ENCODE peak calls at places on chromosomes 11 and 22, in seven cellular contexts. E is GM12878, Z is HCT116, J is K562, X is H1, G is HepG2, Q is SK-N-SH. N is an unnamed sample.

GRCh38 chr22:42635531-42635930 is 4.9 kb downstream of the ATP5MGL start:
- DNase-seq in E (no peak), Z (peak), J (no peak), X (no peak), G (no peak), Q (no peak), N (no peak)

GRCh38 chr11:130216591-130217132 is 57.1 kb downstream of the ST14 start:
- DNase-seq in E (no peak), Z (no peak), J (no peak), X (peak), G (no peak), Q (no peak), N (no peak)

GRCh38 chr11:10122337-10123197 is 171.5 kb downstream of the SBF2 start:
- DNase-seq in E (no peak), Z (peak), J (no peak), X (no peak), G (no peak), Q (no peak), N (peak)

GRCh38 chr11:129372609-129373488 is 2.8 kb upstream of the BARX2 start:
- DNase-seq in E (no peak), Z (no peak), J (no peak), X (peak), G (no peak), Q (peak), N (no peak)

GRCh38 chr11:118205979-118206611 is 18.7 kb downstream of the JAML start:
- DNase-seq in E (no peak), Z (no peak), J (no peak), X (no peak), G (no peak), Q (no peak), N (no peak)

GRCh38 chr11:130261546-130261945 is 53.2 kb downstream of the ZBTB44 start:
- DNase-seq in E (no peak), Z (no peak), J (no peak), X (no peak), G (no peak), Q (no peak), N (no peak)

GRCh38 chr11:62726156-62727006 is 876 bp downstream of the HNRNPUL2 start:
- DNase-seq in E (no peak), Z (no peak), J (peak), X (no peak), G (no peak), Q (no peak), N (peak)

GRCh38 chr22:38963872-38964271 is 6.5 kb downstream of the APOBEC3A start:
- DNase-seq in E (no peak), Z (no peak), J (peak), X (no peak), G (peak), Q (no peak), N (no peak)

GRCh38 chr11:101442936-101443521 is 140.8 kb downstream of the TRPC6 start:
- DNase-seq in E (no peak), Z (no peak), J (no peak), X (no peak), G (no peak), Q (no peak), N (peak)

GRCh38 chr11:121318848-121319834 is 26.6 kb downstream of the SC5D start:
- DNase-seq in E (no peak), Z (peak), J (no peak), X (no peak), G (peak), Q (peak), N (peak)

GRCh38 chr11:18540207-18541009 is 13.7 kb upstream of the TSG101 start:
- DNase-seq in E (no peak), Z (no peak), J (no peak), X (no peak), G (peak), Q (peak), N (peak)

GRCh38 chr11:103673773-103674172 is 362.7 kb upstream of the DDI1 start:
- DNase-seq in E (no peak), Z (no peak), J (no peak), X (no peak), G (no peak), Q (no peak), N (no peak)

GRCh38 chr22:26476705-26477340 is 6.8 kb downstream of the HPS4 start:
- DNase-seq in E (no peak), Z (no peak), J (no peak), X (no peak), G (peak), Q (no peak), N (no peak)

GRCh38 chr11:119372260-119373058 is 9.0 kb downstream of the USP2 start:
- DNase-seq in E (no peak), Z (no peak), J (no peak), X (no peak), G (no peak), Q (no peak), N (no peak)

GRCh38 chr11:77842451-77843121 is 21.6 kb downstream of the AAMDC start:
- DNase-seq in E (no peak), Z (no peak), J (no peak), X (no peak), G (no peak), Q (no peak), N (no peak)

GRCh38 chr11:134665571-134666268 is 253.7 kb upstream of the B3GAT1 start:
- DNase-seq in E (no peak), Z (no peak), J (no peak), X (peak), G (no peak), Q (no peak), N (peak)

GRCh38 chr11:12125609-12126149 is 15.3 kb downstream of the MICAL2 start:
- DNase-seq in E (no peak), Z (peak), J (no peak), X (no peak), G (no peak), Q (no peak), N (no peak)

GRCh38 chr22:19876314-19876940 is 21.8 kb upstream of the GNB1L start:
- DNase-seq in E (no peak), Z (no peak), J (no peak), X (peak), G (no peak), Q (peak), N (no peak)

GRCh38 chr11:3014314-3014938 is 22.3 kb upstream of the NAP1L4 start:
- DNase-seq in E (no peak), Z (no peak), J (no peak), X (no peak), G (no peak), Q (no peak), N (no peak)

GRCh38 chr22:20749453-20749852 is 24.5 kb upstream of the SERPIND1 start:
- DNase-seq in E (no peak), Z (no peak), J (no peak), X (no peak), G (no peak), Q (no peak), N (no peak)

GRCh38 chr11:94849836-94850235 is 81.7 kb downstream of the AMOTL1 start:
- DNase-seq in E (no peak), Z (no peak), J (no peak), X (no peak), G (no peak), Q (no peak), N (no peak)

GRCh38 chr22:19495562-19496323 is 16.0 kb downstream of the CDC45 start:
- DNase-seq in E (no peak), Z (no peak), J (no peak), X (no peak), G (peak), Q (no peak), N (peak)

GRCh38 chr11:6298605-6299004 is 21.7 kb downstream of the CAVIN3 start:
- DNase-seq in E (no peak), Z (peak), J (no peak), X (peak), G (peak), Q (peak), N (peak)

GRCh38 chr11:84358034-84358433 is 1071.9 kb upstream of the CCDC90B start:
- DNase-seq in E (no peak), Z (no peak), J (no peak), X (no peak), G (no peak), Q (no peak), N (no peak)

GRCh38 chr11:69686856-69687255 is 11.7 kb upstream of the LTO1 start:
- DNase-seq in E (no peak), Z (no peak), J (no peak), X (no peak), G (no peak), Q (no peak), N (no peak)

GRCh38 chr11:120212926-120213325 is 2.1 kb downstream of the OAF start:
- DNase-seq in E (no peak), Z (no peak), J (no peak), X (no peak), G (no peak), Q (no peak), N (no peak)

GRCh38 chr11:80958414-80958813 is 1517.6 kb upstream of the TENM4 start:
- DNase-seq in E (no peak), Z (no peak), J (no peak), X (no peak), G (no peak), Q (no peak), N (no peak)

GRCh38 chr11:69801513-69802335 is 17.5 kb downstream of the FGF3 start:
- DNase-seq in E (no peak), Z (peak), J (peak), X (peak), G (peak), Q (peak), N (peak)

GRCh38 chr22:27046126-27046525 is 388.7 kb downstream of the MIAT start:
- DNase-seq in E (no peak), Z (no peak), J (no peak), X (no peak), G (no peak), Q (peak), N (peak)

GRCh38 chr11:18235394-18235926 is 1.1 kb downstream of the SAA4 start:
- DNase-seq in E (no peak), Z (no peak), J (no peak), X (no peak), G (no peak), Q (no peak), N (no peak)

GRCh38 chr11:88174627-88175003 is 628 bp downstream of the RAB38 start:
- DNase-seq in E (no peak), Z (peak), J (no peak), X (no peak), G (no peak), Q (no peak), N (peak)

GRCh38 chr11:129698212-129698611 is 117.4 kb upstream of the TMEM45B start:
- DNase-seq in E (no peak), Z (no peak), J (no peak), X (no peak), G (no peak), Q (no peak), N (no peak)

GRCh38 chr11:86152006-86152862 is 83.3 kb upstream of the PICALM start:
- DNase-seq in E (no peak), Z (no peak), J (no peak), X (no peak), G (no peak), Q (no peak), N (no peak)

GRCh38 chr22:49966716-49967332 is 6.3 kb downstream of the PIM3 start:
- DNase-seq in E (no peak), Z (no peak), J (peak), X (peak), G (peak), Q (peak), N (no peak)
- TF ChIP-seq JUND in E (no peak), Z (no peak), J (no peak), X (no peak), G (no peak), Q (no peak), N (no peak)

DNA sequence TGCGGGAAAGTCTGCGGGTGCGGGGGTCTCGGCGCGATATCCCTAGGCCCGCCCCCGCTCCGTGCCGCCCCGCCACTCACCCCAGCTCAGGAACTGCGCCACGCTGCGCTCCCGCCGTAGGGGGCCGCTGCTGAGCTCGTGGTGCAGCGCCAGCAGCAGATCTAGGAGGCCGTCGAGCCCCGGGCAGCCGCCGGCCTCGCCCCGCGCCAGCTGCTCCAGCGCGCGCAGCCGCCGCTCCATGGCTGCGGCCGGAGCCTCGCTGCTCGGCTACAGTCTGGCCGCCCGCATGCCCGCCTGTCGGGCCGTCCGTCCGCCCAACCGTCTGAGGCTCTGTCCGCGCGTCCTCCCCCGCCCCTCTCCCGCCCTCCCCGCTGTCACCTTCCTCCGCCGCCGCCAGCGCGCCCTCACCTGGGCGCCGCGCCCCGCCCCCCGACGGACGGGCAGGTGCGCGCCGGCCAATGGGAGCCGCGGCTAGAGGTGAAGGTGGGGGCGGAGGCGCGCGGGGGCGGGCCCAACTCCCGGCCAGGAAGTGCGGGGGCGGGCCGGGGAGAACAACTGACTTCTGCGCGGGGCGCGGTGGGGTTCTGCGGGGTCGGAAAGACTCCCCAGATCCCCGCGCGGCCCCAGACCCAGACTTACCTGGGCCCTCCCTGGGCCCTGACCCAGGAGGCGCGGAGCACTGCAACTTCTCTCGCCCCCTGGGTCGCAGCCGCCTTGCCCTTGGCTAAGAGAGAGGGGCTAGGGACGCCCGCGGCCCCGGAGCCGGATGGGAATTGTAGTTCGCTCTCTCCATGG is at the start of gene CDC42BPG:
- DNase-seq in E (no peak), Z (peak), J (peak), X (peak), G (peak), Q (peak), N (peak)
- TF ChIP-seq JUND in E (no peak), Z (no peak), J (no peak), X (no peak), G (no peak), Q (no peak), N (no peak)

GRCh38 chr22:49193901-49194465 is 633.7 kb downstream of the BRD1 start:
- DNase-seq in E (no peak), Z (no peak), J (no peak), X (no peak), G (no peak), Q (no peak), N (no peak)

GRCh38 chr22:49197500-49197899 is 630.2 kb downstream of the BRD1 start:
- DNase-seq in E (no peak), Z (no peak), J (no peak), X (no peak), G (no peak), Q (no peak), N (no peak)

GRCh38 chr22:49196046-49196511 is 631.6 kb downstream of the BRD1 start:
- DNase-seq in E (no peak), Z (no peak), J (no peak), X (no peak), G (no peak), Q (no peak), N (no peak)

GRCh38 chr22:49193348-49193747 is 634.3 kb downstream of the BRD1 start:
- DNase-seq in E (no peak), Z (no peak), J (no peak), X (no peak), G (no peak), Q (no peak), N (no peak)

GRCh38 chr22:49195636-49196035 is 632.0 kb downstream of the BRD1 start:
- DNase-seq in E (no peak), Z (no peak), J (no peak), X (no peak), G (no peak), Q (no peak), N (no peak)
- TF ChIP-seq JUND in E (no peak), Z (no peak), J (no peak), X (no peak), G (no peak), Q (no peak), N (no peak)

GRCh38 chr11:14185461-14185860 is 173.5 kb downstream of the RRAS2 start:
- DNase-seq in E (no peak), Z (no peak), J (no peak), X (no peak), G (no peak), Q (no peak), N (no peak)

GRCh38 chr11:14193644-14194043 is 165.3 kb downstream of the RRAS2 start:
- DNase-seq in E (no peak), Z (no peak), J (no peak), X (no peak), G (no peak), Q (no peak), N (no peak)

GRCh38 chr11:14186376-14186775 is 172.6 kb downstream of the RRAS2 start:
- DNase-seq in E (no peak), Z (no peak), J (no peak), X (no peak), G (no peak), Q (no peak), N (no peak)

GRCh38 chr11:14190992-14191773 is 167.8 kb downstream of the RRAS2 start:
- DNase-seq in E (no peak), Z (no peak), J (no peak), X (no peak), G (no peak), Q (no peak), N (no peak)

GRCh38 chr11:14189874-14190273 is 169.1 kb downstream of the RRAS2 start:
- DNase-seq in E (no peak), Z (no peak), J (no peak), X (no peak), G (no peak), Q (no peak), N (no peak)
- TF ChIP-seq JUND in E (no peak), Z (no peak), J (no peak), X (no peak), G (no peak), Q (no peak), N (no peak)

DNA sequence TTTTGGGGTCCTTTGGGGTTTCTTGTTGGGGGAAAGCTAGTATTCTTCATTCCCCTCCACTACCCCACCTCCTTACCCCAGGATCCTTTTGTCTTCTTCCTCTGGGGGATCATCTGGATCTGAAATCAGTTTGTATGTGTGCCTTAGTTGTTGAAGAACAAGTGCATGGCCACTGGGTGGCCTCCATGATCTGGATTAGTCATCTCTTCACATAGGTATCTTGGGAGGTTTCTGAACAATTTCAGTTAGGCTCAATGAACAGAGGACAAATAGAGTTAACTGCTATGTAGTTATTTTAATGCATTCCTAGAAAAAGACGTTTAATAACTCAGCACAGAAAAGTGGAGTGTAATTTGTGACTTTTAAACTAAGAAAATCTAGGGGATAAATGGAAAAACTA is 7.1 kb upstream of the VWA5A start:
- DNase-seq in E (no peak), Z (peak), J (peak), X (no peak), G (peak), Q (no peak), N (no peak)
- TF ChIP-seq JUND in E (no peak), Z (no peak), J (peak), X (no peak), G (no peak), Q (no peak), N (no peak)